ENCODE peak calls at places on chromosomes 6 and 20, in five cellular contexts. Q, R, C, N and H are unnamed samples.

GRCh38 chr20:2984028-2984501 is 59.4 kb upstream of the GNRH2 start:
- DNase-seq in C (no peak), R (no peak), N (no peak), Q (no peak), H (no peak)

GRCh38 chr6:50655848-50656453 is 57.4 kb upstream of the TFAP2D start:
- DNase-seq in N (no peak), R (no peak), Q (peak), C (peak), H (no peak)

GRCh38 chr6:12594541-12594893 is 122.0 kb upstream of the PHACTR1 start:
- DNase-seq in N (no peak), R (no peak), Q (no peak), C (no peak), H (no peak)

GRCh38 chr6:17470953-17471335 is 77.5 kb downstream of the CAP2 start:
- DNase-seq in C (no peak), N (no peak), R (no peak), Q (no peak), H (no peak)

GRCh38 chr6:127732927-127733326 is 156.0 kb downstream of the C6orf58 start:
- DNase-seq in R (no peak), N (no peak), Q (no peak), C (no peak), H (no peak)

GRCh38 chr6:116461563-116462507 is 660 bp downstream of the CALHM6 start:
- DNase-seq in C (peak), R (peak), Q (peak), N (no peak), H (peak)

GRCh38 chr6:31179896-31180295 is 9.4 kb upstream of the POU5F1 start:
- DNase-seq in C (no peak), Q (no peak), N (no peak), R (no peak), H (no peak)

GRCh38 chr6:35258858-35259193 is 709 bp upstream of the ZNF76 start:
- DNase-seq in C (peak), R (no peak), Q (peak), N (no peak), H (peak)

GRCh38 chr20:42441196-42441861 is 748.4 kb downstream of the PTPRT start:
- DNase-seq in N (no peak), R (no peak), Q (no peak), C (peak), H (no peak)

GRCh38 chr6:156807028-156807427 is 29.9 kb downstream of the ARID1B start:
- DNase-seq in R (no peak), Q (no peak), N (no peak), C (no peak), H (no peak)

GRCh38 chr6:63904844-63905243 is 269.2 kb downstream of the PHF3 start:
- DNase-seq in C (no peak), Q (no peak), N (no peak), R (no peak), H (no peak)